ENCODE peak calls at places on chromosome X, in eight cellular contexts. C is fibroblast of the conjunctiva; X is stromal cell of bone marrow; S is AG09319; N is activated T-helper 1 cell treated with anti-CD3 and anti-CD28 coated beads, Interleukin-2, amount 50 U/mL, for 16 hours; H is cerebellar nuclear complex; O is iris pigment epithelial cell; D is ELR. G is an unnamed sample.

GRCh38 chrX:120309873-120310730 is 1.2 kb downstream of the TMEM255A start:
- DNase-seq in C (no peak), X (no peak), H (no peak), S (no peak), D (peak; percentile 13), N (no peak), O (peak; percentile 19), G (peak; percentile 12)

GRCh38 chrX:74351760-74352159 is 47.8 kb downstream of the ZCCHC13 start:
- DNase-seq in C (no peak), D (peak; percentile 39), S (no peak), O (peak; percentile 30), H (no peak), N (no peak), X (no peak), G (no peak)

GRCh38 chrX:14496674-14497073 is 32.7 kb upstream of the GLRA2 start:
- DNase-seq in S (no peak), C (no peak), O (peak; percentile 2), D (no peak), H (no peak), N (no peak), X (no peak), G (no peak)

GRCh38 chrX:71492086-71493065 is 40.5 kb upstream of the OGT start:
- DNase-seq in S (no peak), H (no peak), D (peak; percentile 24), C (no peak), X (peak; percentile 9), N (peak; percentile 4), O (peak; percentile 21), G (peak; percentile 39)

GRCh38 chrX:115459883-115460564 is 101.0 kb upstream of the PLS3 start:
- DNase-seq in S (peak; percentile 15), C (no peak), X (peak; percentile 22), D (no peak), H (no peak), O (peak; percentile 35), N (no peak), G (no peak)

GRCh38 chrX:24862343-24862742 is 153.4 kb downstream of the ARX start:
- DNase-seq in S (peak; percentile 11), C (peak; percentile 39), O (peak; percentile 62), H (no peak), D (no peak), X (peak; percentile 34), N (no peak), G (no peak)

GRCh38 chrX:136768469-136769084 is 12.2 kb downstream of the ARHGEF6 start:
- DNase-seq in S (peak; percentile 73), O (peak; percentile 80), N (no peak), C (peak; percentile 72), X (peak; percentile 93), D (peak; percentile 91), H (no peak), G (peak; percentile 90)

GRCh38 chrX:28787206-28787605 is 200.0 kb downstream of the IL1RAPL1 start:
- DNase-seq in X (peak; percentile 8), N (no peak), S (no peak), O (peak; percentile 82), C (peak; percentile 5), H (no peak), D (peak; percentile 4), G (peak; percentile 7)

GRCh38 chrX:39762266-39762841 is 335.4 kb downstream of the BCOR start:
- DNase-seq in O (peak; percentile 89), C (peak; percentile 32), D (peak; percentile 68), S (no peak), X (no peak), N (no peak), H (no peak), G (no peak)

GRCh38 chrX:111376486-111376885 is 35.5 kb downstream of the DCX start:
- DNase-seq in X (no peak), S (no peak), H (no peak), D (no peak), C (no peak), O (no peak), N (no peak), G (no peak)

GRCh38 chrX:39835241-39835640 is 262.5 kb downstream of the BCOR start:
- DNase-seq in N (no peak), S (no peak), O (no peak), D (no peak), X (no peak), H (no peak), C (no peak), G (no peak)

G was measured in MG63.